ENCODE peak calls at places on chromosomes 13 and 19, in seven cellular contexts. N is IMR-90; I is effector CD4-positive, alpha-beta T cell; G is AG09319; X is smooth muscle cell of the brain vasculature; K is stimulated activated CD8-positive, alpha-beta memory T cell treated with anti-CD3 and anti-CD28 coated beads, Interleukin-12 subunit alpha, Interleukin-12 subunit beta, amount 100 ng/mL, for 1 hour; D is CD4-positive, alpha-beta T cell. H is an unnamed sample.

GRCh38 chr19:50723069-50723468 is at the start of gene CLEC11A:
- DNase-seq in N (peak; percentile 80), I (no peak), G (peak; percentile 41), X (peak; percentile 43), K (no peak), D (no peak), H (no peak)

GRCh38 chr13:30158774-30159445 is 148.4 kb downstream of the KATNAL1 start:
- DNase-seq in N (peak; percentile 71), I (no peak), G (peak; percentile 52), X (peak; percentile 56), K (no peak), D (no peak), H (no peak)

GRCh38 chr19:57348136-57348535 is 2.9 kb upstream of the ZNF304 start:
- DNase-seq in N (peak; percentile 55), I (no peak), G (no peak), X (no peak), K (no peak), D (no peak), H (no peak)

GRCh38 chr13:50998326-50998725 is 88.7 kb downstream of the RNASEH2B start:
- DNase-seq in N (no peak), I (no peak), G (no peak), X (no peak), K (no peak), D (no peak), H (no peak)

GRCh38 chr19:16641695-16642094 is 13.7 kb upstream of the MED26 start:
- DNase-seq in N (no peak), I (no peak), G (no peak), X (no peak), K (no peak), D (no peak), H (no peak)

GRCh38 chr19:31260171-31260933 is 88.9 kb downstream of the TSHZ3 start:
- DNase-seq in N (no peak), I (no peak), G (no peak), X (no peak), K (no peak), D (no peak), H (no peak)

GRCh38 chr13:95181586-95181985 is 119.7 kb downstream of the ABCC4 start:
- DNase-seq in N (no peak), I (no peak), G (no peak), X (no peak), K (no peak), D (no peak), H (no peak)

GRCh38 chr13:113749507-113749906 is 9.5 kb upstream of the TMEM255B start:
- DNase-seq in N (no peak), I (no peak), G (no peak), X (no peak), K (no peak), D (no peak), H (no peak)

GRCh38 chr13:109780880-109781383 is 5.5 kb downstream of the IRS2 start:
- DNase-seq in N (no peak), I (no peak), G (no peak), X (no peak), K (no peak), D (no peak), H (no peak)

GRCh38 chr13:27211771-27212364 is 39.5 kb upstream of the RPL21 start:
- DNase-seq in N (peak; percentile 86), I (no peak), G (no peak), X (no peak), K (no peak), D (no peak), H (no peak)

GRCh38 chr13:26500618-26501320 is 56.7 kb upstream of the WASF3 start:
- DNase-seq in N (no peak), I (no peak), G (no peak), X (no peak), K (no peak), D (no peak), H (no peak)

GRCh38 chr19:18978616-18979015 is 37.6 kb upstream of the HOMER3 start:
- DNase-seq in N (no peak), I (no peak), G (no peak), X (no peak), K (no peak), D (no peak), H (no peak)

GRCh38 chr19:18339703-18340102 is 695 bp upstream of the PGPEP1 start:
- DNase-seq in N (peak; percentile 25), I (no peak), G (no peak), X (no peak), K (no peak), D (no peak), H (no peak)

GRCh38 chr19:13026478-13026999 is 31.3 kb downstream of the NFIX start:
- DNase-seq in N (peak; percentile 57), I (no peak), G (no peak), X (no peak), K (no peak), D (no peak), H (no peak)

GRCh38 chr19:38836438-38837303 is 5.1 kb upstream of the ECH1 start:
- DNase-seq in N (no peak), I (no peak), G (no peak), X (no peak), K (no peak), D (no peak), H (no peak)

GRCh38 chr19:55340144-55340783 is 588 bp downstream of the KMT5C start:
- DNase-seq in N (no peak), I (no peak), G (no peak), X (no peak), K (no peak), D (peak; percentile 10), H (no peak)

GRCh38 chr13:109606404-109607028 is 179.9 kb downstream of the IRS2 start:
- DNase-seq in N (no peak), I (no peak), G (no peak), X (no peak), K (no peak), D (no peak), H (no peak)

GRCh38 chr13:45292176-45292575 is 48.8 kb downstream of the TPT1 start:
- DNase-seq in N (no peak), I (no peak), G (no peak), X (no peak), K (no peak), D (no peak), H (no peak)

GRCh38 chr13:94140027-94140426 is 339.5 kb downstream of the DCT start:
- DNase-seq in N (no peak), I (no peak), G (no peak), X (no peak), K (no peak), D (no peak), H (no peak)

GRCh38 chr19:18904334-18905057 is 8.5 kb upstream of the CERS1 start:
- DNase-seq in N (no peak), I (no peak), G (no peak), X (no peak), K (no peak), D (no peak), H (no peak)

GRCh38 chr19:45271098-45271497 is 20.0 kb downstream of the MARK4 start:
- DNase-seq in N (no peak), I (no peak), G (no peak), X (no peak), K (no peak), D (no peak), H (no peak)

GRCh38 chr19:44653977-44654784 is 10.5 kb downstream of the PVR start:
- DNase-seq in N (peak; percentile 43), I (peak; percentile 56), G (no peak), X (no peak), K (peak; percentile 47), D (peak; percentile 65), H (no peak)

GRCh38 chr19:4952945-4953344 is 16.0 kb upstream of the KDM4B start:
- DNase-seq in N (no peak), I (no peak), G (no peak), X (no peak), K (no peak), D (no peak), H (no peak)

GRCh38 chr19:41299046-41299754 is 10.8 kb upstream of the CCDC97 start:
- DNase-seq in N (no peak), I (no peak), G (no peak), X (no peak), K (no peak), D (no peak), H (no peak)

GRCh38 chr19:412356-413355 is 3.7 kb upstream of the C2CD4C start:
- DNase-seq in N (no peak), I (no peak), G (no peak), X (no peak), K (no peak), D (no peak), H (no peak)

GRCh38 chr19:54188224-54188871 is 1.0 kb downstream of the MBOAT7 start:
- DNase-seq in N (peak; percentile 61), I (peak; percentile 51), G (no peak), X (no peak), K (peak; percentile 57), D (peak; percentile 34), H (no peak)

GRCh38 chr19:54319049-54319448 is 6.1 kb upstream of the LILRA5 start:
- DNase-seq in N (no peak), I (no peak), G (no peak), X (no peak), K (no peak), D (no peak), H (no peak)

GRCh38 chr19:883661-884211 is 9.3 kb downstream of the MED16 start:
- DNase-seq in N (no peak), I (no peak), G (no peak), X (no peak), K (no peak), D (no peak), H (no peak)

GRCh38 chr13:107817652-107818287 is 397.6 kb downstream of the LIG4 start:
- DNase-seq in N (no peak), I (no peak), G (no peak), X (no peak), K (no peak), D (no peak), H (no peak)

GRCh38 chr13:35472308-35473008 is 4.0 kb downstream of the MAB21L1 start:
- DNase-seq in N (no peak), I (no peak), G (no peak), X (no peak), K (no peak), D (no peak), H (no peak)

GRCh38 chr19:6423499-6424189 is 967 bp downstream of the KHSRP start:
- DNase-seq in N (peak; percentile 42), I (no peak), G (no peak), X (peak; percentile 24), K (no peak), D (no peak), H (no peak)

GRCh38 chr19:289651-290538 is 1.3 kb downstream of the PLPP2 start:
- DNase-seq in N (peak; percentile 25), I (peak; percentile 23), G (no peak), X (no peak), K (peak; percentile 13), D (peak; percentile 33), H (no peak)

H was measured in glomerular endothelial cell.